ENCODE peak calls at places on chromosomes 13 and 19, in six cellular contexts. One of them, this sample, is unnamed.

GRCh38 chr19:46408611-46409039 is 4.7 kb downstream of the CCDC8 start:
- DNase-seq in choroid plexus epithelial cell: peak; percentile 54
- DNase-seq in astrocyte of the cerebellum: no peak
- DNase-seq in HFF-Myc: no peak
- DNase-seq in upper lobe of right lung: peak; percentile 90
- DNase-seq in GM12864: no peak
- DNase-seq in this sample: no peak

GRCh38 chr13:112973577-112973951 is 4.5 kb downstream of the MCF2L start:
- DNase-seq in choroid plexus epithelial cell: no peak
- DNase-seq in astrocyte of the cerebellum: no peak
- DNase-seq in HFF-Myc: no peak
- DNase-seq in upper lobe of right lung: peak; percentile 60
- DNase-seq in GM12864: no peak
- DNase-seq in this sample: no peak

GRCh38 chr19:457636-458035 is 3.2 kb downstream of the SHC2 start:
- DNase-seq in choroid plexus epithelial cell: no peak
- DNase-seq in astrocyte of the cerebellum: no peak
- DNase-seq in HFF-Myc: no peak
- DNase-seq in upper lobe of right lung: no peak
- DNase-seq in GM12864: no peak
- DNase-seq in this sample: no peak

GRCh38 chr19:13427273-13428051 is 78.8 kb downstream of the CACNA1A start:
- DNase-seq in choroid plexus epithelial cell: no peak
- DNase-seq in astrocyte of the cerebellum: no peak
- DNase-seq in HFF-Myc: no peak
- DNase-seq in upper lobe of right lung: peak; percentile 1
- DNase-seq in GM12864: no peak
- DNase-seq in this sample: no peak

GRCh38 chr13:52980695-52981094 is 47.9 kb upstream of the OLFM4 start:
- DNase-seq in choroid plexus epithelial cell: no peak
- DNase-seq in astrocyte of the cerebellum: no peak
- DNase-seq in HFF-Myc: no peak
- DNase-seq in upper lobe of right lung: no peak
- DNase-seq in GM12864: no peak
- DNase-seq in this sample: no peak

GRCh38 chr13:114065926-114066774 is 66.3 kb downstream of the RASA3 start:
- DNase-seq in choroid plexus epithelial cell: no peak
- DNase-seq in astrocyte of the cerebellum: no peak
- DNase-seq in HFF-Myc: no peak
- DNase-seq in upper lobe of right lung: peak; percentile 65
- DNase-seq in GM12864: peak; percentile 39
- DNase-seq in this sample: no peak

GRCh38 chr13:43285891-43286602 is 262.7 kb downstream of the DNAJC15 start:
- DNase-seq in choroid plexus epithelial cell: peak; percentile 15
- DNase-seq in astrocyte of the cerebellum: peak; percentile 88
- DNase-seq in HFF-Myc: no peak
- DNase-seq in upper lobe of right lung: no peak
- DNase-seq in GM12864: no peak
- DNase-seq in this sample: no peak

GRCh38 chr13:94454906-94455305 is 24.6 kb downstream of the DCT start:
- DNase-seq in choroid plexus epithelial cell: no peak
- DNase-seq in astrocyte of the cerebellum: no peak
- DNase-seq in HFF-Myc: no peak
- DNase-seq in upper lobe of right lung: no peak
- DNase-seq in GM12864: no peak
- DNase-seq in this sample: no peak

GRCh38 chr13:78602561-78603239 is 652 bp downstream of the POU4F1 start:
- DNase-seq in choroid plexus epithelial cell: no peak
- DNase-seq in astrocyte of the cerebellum: no peak
- DNase-seq in HFF-Myc: no peak
- DNase-seq in upper lobe of right lung: no peak
- DNase-seq in GM12864: no peak
- DNase-seq in this sample: no peak

GRCh38 chr13:109483369-109483768 is 303.0 kb downstream of the IRS2 start:
- DNase-seq in choroid plexus epithelial cell: no peak
- DNase-seq in astrocyte of the cerebellum: no peak
- DNase-seq in HFF-Myc: no peak
- DNase-seq in upper lobe of right lung: no peak
- DNase-seq in GM12864: no peak
- DNase-seq in this sample: no peak

GRCh38 chr19:31525610-31526147 is 176.4 kb upstream of the TSHZ3 start:
- DNase-seq in choroid plexus epithelial cell: no peak
- DNase-seq in astrocyte of the cerebellum: no peak
- DNase-seq in HFF-Myc: no peak
- DNase-seq in upper lobe of right lung: no peak
- DNase-seq in GM12864: no peak
- DNase-seq in this sample: no peak

GRCh38 chr13:103140001-103140671 is 73.9 kb upstream of the SLC10A2 start:
- DNase-seq in choroid plexus epithelial cell: peak; percentile 57
- DNase-seq in astrocyte of the cerebellum: no peak
- DNase-seq in HFF-Myc: peak; percentile 5
- DNase-seq in upper lobe of right lung: no peak
- DNase-seq in GM12864: peak; percentile 18
- DNase-seq in this sample: no peak

GRCh38 chr19:14183741-14184395 is 22.1 kb downstream of the ADGRL1 start:
- DNase-seq in choroid plexus epithelial cell: no peak
- DNase-seq in astrocyte of the cerebellum: no peak
- DNase-seq in HFF-Myc: no peak
- DNase-seq in upper lobe of right lung: no peak
- DNase-seq in GM12864: no peak
- DNase-seq in this sample: no peak

GRCh38 chr19:38686530-38686888 is 39.1 kb downstream of the ACTN4 start:
- DNase-seq in choroid plexus epithelial cell: no peak
- DNase-seq in astrocyte of the cerebellum: no peak
- DNase-seq in HFF-Myc: no peak
- DNase-seq in upper lobe of right lung: no peak
- DNase-seq in GM12864: peak; percentile 47
- DNase-seq in this sample: no peak

GRCh38 chr13:98428256-98428966 is 148.5 kb downstream of the STK24 start:
- DNase-seq in choroid plexus epithelial cell: no peak
- DNase-seq in astrocyte of the cerebellum: no peak
- DNase-seq in HFF-Myc: no peak
- DNase-seq in upper lobe of right lung: no peak
- DNase-seq in GM12864: no peak
- DNase-seq in this sample: no peak

GRCh38 chr19:21838646-21839045 is 2.7 kb upstream of the ZNF43 start:
- DNase-seq in choroid plexus epithelial cell: peak; percentile 54
- DNase-seq in astrocyte of the cerebellum: no peak
- DNase-seq in HFF-Myc: no peak
- DNase-seq in upper lobe of right lung: no peak
- DNase-seq in GM12864: no peak
- DNase-seq in this sample: no peak

GRCh38 chr19:21709464-21709863 is 57.9 kb downstream of the ZNF100 start:
- DNase-seq in choroid plexus epithelial cell: no peak
- DNase-seq in astrocyte of the cerebellum: no peak
- DNase-seq in HFF-Myc: no peak
- DNase-seq in upper lobe of right lung: no peak
- DNase-seq in GM12864: no peak
- DNase-seq in this sample: no peak

GRCh38 chr13:30193279-30194234 is 113.8 kb downstream of the KATNAL1 start:
- DNase-seq in choroid plexus epithelial cell: no peak
- DNase-seq in astrocyte of the cerebellum: no peak
- DNase-seq in HFF-Myc: no peak
- DNase-seq in upper lobe of right lung: no peak
- DNase-seq in GM12864: no peak
- DNase-seq in this sample: no peak

GRCh38 chr19:16621165-16621800 is 6.7 kb downstream of the MED26 start:
- DNase-seq in choroid plexus epithelial cell: no peak
- DNase-seq in astrocyte of the cerebellum: no peak
- DNase-seq in HFF-Myc: no peak
- DNase-seq in upper lobe of right lung: no peak
- DNase-seq in GM12864: no peak
- DNase-seq in this sample: no peak

GRCh38 chr13:48730971-48731658 is 77.4 kb downstream of the CYSLTR2 start:
- DNase-seq in choroid plexus epithelial cell: peak; percentile 87
- DNase-seq in astrocyte of the cerebellum: no peak
- DNase-seq in HFF-Myc: no peak
- DNase-seq in upper lobe of right lung: no peak
- DNase-seq in GM12864: no peak
- DNase-seq in this sample: no peak

GRCh38 chr13:30976041-30976440 is 43.6 kb downstream of the TEX26 start:
- DNase-seq in choroid plexus epithelial cell: peak; percentile 73
- DNase-seq in astrocyte of the cerebellum: no peak
- DNase-seq in HFF-Myc: no peak
- DNase-seq in upper lobe of right lung: no peak
- DNase-seq in GM12864: no peak
- DNase-seq in this sample: no peak

GRCh38 chr13:82292334-82292733 is 1589.9 kb downstream of the SLITRK1 start:
- DNase-seq in choroid plexus epithelial cell: no peak
- DNase-seq in astrocyte of the cerebellum: no peak
- DNase-seq in HFF-Myc: no peak
- DNase-seq in upper lobe of right lung: no peak
- DNase-seq in GM12864: no peak
- DNase-seq in this sample: no peak

GRCh38 chr19:27833031-27833430 is 1379.9 kb downstream of the UQCRFS1 start:
- DNase-seq in choroid plexus epithelial cell: peak; percentile 1
- DNase-seq in astrocyte of the cerebellum: no peak
- DNase-seq in HFF-Myc: no peak
- DNase-seq in upper lobe of right lung: no peak
- DNase-seq in GM12864: no peak
- DNase-seq in this sample: no peak

GRCh38 chr19:18441804-18442788 is 4.2 kb upstream of the ISYNA1 start:
- DNase-seq in choroid plexus epithelial cell: no peak
- DNase-seq in astrocyte of the cerebellum: no peak
- DNase-seq in HFF-Myc: no peak
- DNase-seq in upper lobe of right lung: no peak
- DNase-seq in GM12864: no peak
- DNase-seq in this sample: no peak

GRCh38 chr19:53906211-53907192 is 2.6 kb upstream of the CACNG7 start:
- DNase-seq in choroid plexus epithelial cell: peak; percentile 13
- DNase-seq in astrocyte of the cerebellum: no peak
- DNase-seq in HFF-Myc: no peak
- DNase-seq in upper lobe of right lung: peak; percentile 80
- DNase-seq in GM12864: no peak
- DNase-seq in this sample: no peak

GRCh38 chr19:51295382-51296126 is 15.9 kb upstream of the IGLON5 start:
- DNase-seq in choroid plexus epithelial cell: no peak
- DNase-seq in astrocyte of the cerebellum: no peak
- DNase-seq in HFF-Myc: no peak
- DNase-seq in upper lobe of right lung: no peak
- DNase-seq in GM12864: no peak
- DNase-seq in this sample: no peak

GRCh38 chr19:32407004-32407992 is 1.7 kb downstream of the DPY19L3 start:
- DNase-seq in choroid plexus epithelial cell: peak; percentile 31
- DNase-seq in astrocyte of the cerebellum: no peak
- DNase-seq in HFF-Myc: no peak
- DNase-seq in upper lobe of right lung: peak; percentile 80
- DNase-seq in GM12864: no peak
- DNase-seq in this sample: peak; percentile 3

DNA sequence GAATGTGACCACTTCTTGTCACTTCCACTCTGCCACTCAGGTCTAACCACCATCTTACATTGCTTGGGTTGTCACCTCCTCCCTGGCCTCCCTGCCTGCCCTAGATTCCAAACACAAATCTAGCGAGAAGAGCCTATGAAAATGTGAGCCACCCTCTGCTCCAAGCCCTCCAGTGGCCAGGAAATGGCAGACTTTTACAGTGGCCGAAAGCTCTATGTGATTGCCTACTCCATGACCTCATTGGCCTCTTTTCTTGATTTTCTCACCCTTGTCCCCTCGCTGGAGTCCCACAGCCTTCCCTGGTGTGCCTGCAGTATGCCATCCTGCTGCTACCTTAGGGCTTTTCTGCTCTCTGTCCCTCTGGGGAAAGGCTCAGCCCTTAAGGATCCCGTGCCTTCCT is 84.2 kb downstream of the LRCH1 start:
- DNase-seq in choroid plexus epithelial cell: no peak
- DNase-seq in astrocyte of the cerebellum: no peak
- DNase-seq in HFF-Myc: no peak
- DNase-seq in upper lobe of right lung: no peak
- DNase-seq in GM12864: no peak
- DNase-seq in this sample: no peak
- TF ChIP-seq CTCF in choroid plexus epithelial cell: no peak
- TF ChIP-seq CTCF in astrocyte of the cerebellum: no peak
- TF ChIP-seq CTCF in HFF-Myc: no peak
- TF ChIP-seq CTCF in upper lobe of right lung: no peak
- TF ChIP-seq CTCF in GM12864: no peak
- TF ChIP-seq CTCF in this sample: no peak

GRCh38 chr13:61247149-61247936 is 168.3 kb downstream of the PCDH20 start:
- DNase-seq in choroid plexus epithelial cell: no peak
- DNase-seq in astrocyte of the cerebellum: no peak
- DNase-seq in HFF-Myc: no peak
- DNase-seq in upper lobe of right lung: no peak
- DNase-seq in GM12864: no peak
- DNase-seq in this sample: no peak
- TF ChIP-seq CTCF in choroid plexus epithelial cell: no peak
- TF ChIP-seq CTCF in astrocyte of the cerebellum: no peak
- TF ChIP-seq CTCF in HFF-Myc: no peak
- TF ChIP-seq CTCF in upper lobe of right lung: no peak
- TF ChIP-seq CTCF in GM12864: peak; percentile 5
- TF ChIP-seq CTCF in this sample: no peak

DNA sequence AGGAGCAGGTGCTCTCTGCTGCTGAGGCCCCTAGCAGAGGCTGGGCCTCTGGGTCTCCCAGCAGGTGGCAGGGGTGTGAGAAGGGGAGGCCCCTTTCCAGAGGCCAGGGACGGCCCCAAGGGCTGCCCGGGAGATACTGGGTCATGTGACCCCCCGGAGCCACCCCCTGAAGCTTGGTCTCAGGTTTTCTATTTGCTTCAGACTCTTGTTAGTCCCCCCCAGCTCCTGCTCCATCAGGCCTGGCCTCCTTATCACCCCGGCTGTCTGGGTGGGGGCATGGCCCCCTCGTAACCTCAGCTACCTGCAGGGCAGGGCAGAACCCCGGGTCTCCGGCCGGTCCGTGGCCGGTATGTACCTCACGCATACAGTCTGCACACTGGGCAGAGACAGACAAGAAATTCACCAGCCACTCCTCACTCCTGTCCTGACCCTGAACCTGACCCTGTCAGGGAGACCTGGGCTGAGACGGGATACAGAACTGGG is 13.2 kb upstream of the TCF3 start:
- DNase-seq in choroid plexus epithelial cell: no peak
- DNase-seq in astrocyte of the cerebellum: no peak
- DNase-seq in HFF-Myc: no peak
- DNase-seq in upper lobe of right lung: no peak
- DNase-seq in GM12864: no peak
- DNase-seq in this sample: no peak
- TF ChIP-seq CTCF in choroid plexus epithelial cell: no peak
- TF ChIP-seq CTCF in astrocyte of the cerebellum: no peak
- TF ChIP-seq CTCF in HFF-Myc: no peak
- TF ChIP-seq CTCF in upper lobe of right lung: no peak
- TF ChIP-seq CTCF in GM12864: no peak
- TF ChIP-seq CTCF in this sample: no peak

DNA sequence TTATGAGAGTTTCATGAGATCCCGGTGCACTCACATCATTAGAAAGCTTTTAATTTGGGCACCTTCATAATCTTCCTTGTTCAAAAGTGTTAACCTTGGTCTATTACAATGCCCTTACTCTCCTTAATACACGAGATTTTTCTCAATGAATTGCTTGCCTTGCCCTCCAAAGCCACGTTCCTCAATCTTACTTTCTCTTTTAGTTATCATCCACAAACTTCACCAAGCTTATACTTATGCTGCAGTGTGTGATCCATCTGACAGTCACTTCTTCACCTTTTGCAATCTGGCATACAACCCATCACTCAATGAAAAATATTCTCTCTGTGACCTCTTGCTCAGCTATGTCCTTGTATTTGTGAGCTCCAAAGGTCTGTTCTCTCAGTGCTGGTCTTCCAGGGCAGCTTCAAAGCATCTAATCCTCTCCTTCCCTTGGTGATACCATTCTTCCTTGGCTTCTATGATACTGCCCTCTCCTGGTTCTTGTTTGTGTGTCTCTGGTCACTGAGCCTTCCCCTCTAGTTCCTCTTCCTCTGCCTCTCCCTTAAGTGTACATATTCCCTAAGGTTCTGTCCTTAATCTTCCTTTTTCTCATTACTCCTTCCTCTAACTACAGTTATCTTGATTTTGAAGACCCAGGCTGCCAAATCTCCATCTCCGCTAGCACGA is 202.2 kb upstream of the STARD13 start:
- DNase-seq in choroid plexus epithelial cell: peak; percentile 72
- DNase-seq in astrocyte of the cerebellum: no peak
- DNase-seq in HFF-Myc: no peak
- DNase-seq in upper lobe of right lung: no peak
- DNase-seq in GM12864: no peak
- DNase-seq in this sample: peak; percentile 38
- TF ChIP-seq CTCF in choroid plexus epithelial cell: peak; percentile 64
- TF ChIP-seq CTCF in astrocyte of the cerebellum: no peak
- TF ChIP-seq CTCF in HFF-Myc: peak; percentile 21
- TF ChIP-seq CTCF in upper lobe of right lung: peak; percentile 56
- TF ChIP-seq CTCF in GM12864: peak; percentile 32
- TF ChIP-seq CTCF in this sample: peak; percentile 64